ENCODE peak calls at places on chromosome 15, in four cellular contexts. F is A549; N is CD4-positive, alpha-beta T cell; L is endothelial cell of umbilical vein. P is an unnamed sample. For H3K9me3, the result is how much of the 10 kb centered on the place peaks cover.

GRCh38 chr15:44720460-44721185 is 9.3 kb downstream of the B2M start:
- DNase-seq in F (no peak), N (no peak), L (no peak), P (no peak)

GRCh38 chr15:44801368-44801767 is 65.0 kb downstream of the TRIM69 start:
- DNase-seq in L (no peak), F (no peak), N (no peak), P (no peak)

GRCh38 chr15:66165856-66166255 is 87.7 kb downstream of the MEGF11 start:
- DNase-seq in F (no peak), N (no peak), L (no peak), P (no peak)

GRCh38 chr15:94263341-94264273 is 32.2 kb downstream of the MCTP2 start:
- DNase-seq in F (no peak), L (no peak), N (no peak), P (no peak)

GRCh38 chr15:65832549-65833364 is 36.5 kb upstream of the RAB11A start:
- DNase-seq in L (peak), F (peak), N (peak), P (peak)

GRCh38 chr15:71780349-71780976 is 29.9 kb upstream of the NR2E3 start:
- DNase-seq in L (peak), N (peak), F (peak), P (peak)

GRCh38 chr15:45199136-45199810 is 11.5 kb upstream of the SHF start:
- DNase-seq in F (peak), N (no peak), L (peak), P (peak)

GRCh38 chr15:59347915-59348314 is 24.8 kb downstream of the MYO1E start:
- DNase-seq in F (no peak), N (no peak), L (no peak), P (no peak)

GRCh38 chr15:46077220-46077619 is 442.4 kb downstream of the SQOR start:
- DNase-seq in F (no peak), N (no peak), L (no peak), P (no peak)

GRCh38 chr15:84033793-84034553 is 201.6 kb upstream of the GOLGA6L4 start:
- DNase-seq in N (no peak), F (no peak), L (no peak), P (no peak)

GRCh38 chr15:76286231-76286879 is 24.9 kb downstream of the ETFA start:
- DNase-seq in L (no peak), F (no peak), N (no peak), P (peak)

GRCh38 chr15:37032091-37032775 is 68.1 kb downstream of the MEIS2 start:
- DNase-seq in L (no peak), F (no peak), N (no peak), P (no peak)

GRCh38 chr15:69861331-69862171 is 236.2 kb downstream of the TLE3 start:
- DNase-seq in L (no peak), N (no peak), F (no peak), P (no peak)

GRCh38 chr15:79595995-79596622 is 164.0 kb downstream of the MINAR1 start:
- DNase-seq in N (no peak), L (peak), F (peak), P (peak)

GRCh38 chr15:70508561-70509281 is 254.6 kb downstream of the UACA start:
- DNase-seq in F (peak), L (peak), N (no peak), P (no peak)

GRCh38 chr15:76467136-76467535 is 130.6 kb downstream of the ISL2 start:
- DNase-seq in L (no peak), N (no peak), F (no peak), P (no peak)

GRCh38 chr15:99983171-99983891 is 250.1 kb upstream of the LYSMD4 start:
- DNase-seq in L (no peak), N (no peak), F (no peak), P (no peak)

GRCh38 chr15:57425842-57426241 is 49.5 kb downstream of the CGNL1 start:
- DNase-seq in N (no peak), F (no peak), L (no peak), P (no peak)

GRCh38 chr15:69593981-69594966 is 141.7 kb downstream of the RPLP1 start:
- DNase-seq in F (peak), L (no peak), N (no peak), P (no peak)

GRCh38 chr15:96351801-96352593 is 21.5 kb downstream of the NR2F2 start:
- DNase-seq in L (peak), F (no peak), N (no peak), P (no peak)

GRCh38 chr15:66682246-66682645 is 19.8 kb upstream of the SMAD6 start:
- DNase-seq in L (no peak), F (no peak), N (no peak), P (no peak)

GRCh38 chr15:84666373-84666772 is 8.4 kb upstream of the NMB start:
- DNase-seq in N (no peak), F (no peak), L (peak), P (no peak)

GRCh38 chr15:91445701-91446100 is 345.6 kb downstream of the SV2B start:
- DNase-seq in N (no peak), L (no peak), F (no peak), P (no peak)

GRCh38 chr15:32688151-32688639 is 29.6 kb upstream of the GREM1 start:
- DNase-seq in N (no peak), F (peak), L (no peak), P (no peak)

GRCh38 chr15:48331796-48332641 is 790 bp downstream of the DUT start:
- DNase-seq in F (peak), N (peak), L (no peak), P (peak)

GRCh38 chr15:56243117-56243773 is 434 bp downstream of the RFX7 start:
- DNase-seq in F (peak), N (peak), L (peak), P (no peak)

GRCh38 chr15:101310163-101310480 is 15.1 kb upstream of the SNRPA1 start:
- DNase-seq in N (no peak), F (no peak), L (no peak), P (no peak)

GRCh38 chr15:93035953-93036810 is 52.8 kb downstream of the RGMA start:
- DNase-seq in L (peak), N (peak), F (peak), P (no peak)

GRCh38 chr15:22257668-22258401 is 177.5 kb downstream of the OR4M2 start:
- DNase-seq in F (no peak), L (no peak), N (no peak), P (no peak)

GRCh38 chr15:22257047-22257667 is 176.8 kb downstream of the OR4M2 start:
- DNase-seq in N (no peak), L (no peak), F (peak), P (no peak)

GRCh38 chr15:22251422-22251821 is 171.1 kb downstream of the OR4M2 start:
- DNase-seq in N (no peak), L (no peak), F (no peak), P (no peak)

GRCh38 chr15:22258402-22259150 is 178.2 kb downstream of the OR4M2 start:
- DNase-seq in F (peak), L (no peak), N (no peak), P (peak)

GRCh38 chr15:22253676-22254408 is 173.5 kb downstream of the OR4M2 start:
- DNase-seq in N (no peak), L (no peak), F (no peak), P (no peak)
- H3K9me3 ChIP-seq in N (under half), L (under half), F (under half), P (under half)

GRCh38 chr15:25185791-25186190 is 231.0 kb downstream of the SNRPN start:
- DNase-seq in F (no peak), L (no peak), N (no peak), P (no peak)
- H3K9me3 ChIP-seq in F (under half), L (under half), N (under half), P (under half)

GRCh38 chr15:72790302-72790955 is 6.9 kb upstream of the ADPGK start:
- DNase-seq in N (no peak), F (no peak), L (no peak), P (no peak)
- H3K9me3 ChIP-seq in N (under half), F (under half), L (under half), P (under half)

GRCh38 chr15:26806161-26806560 is 33.3 kb upstream of the GABRB3 start:
- DNase-seq in L (no peak), N (no peak), F (no peak), P (no peak)

GRCh38 chr15:26804063-26804804 is 31.4 kb upstream of the GABRB3 start:
- DNase-seq in N (no peak), L (no peak), F (no peak), P (no peak)

GRCh38 chr15:26805470-26805869 is 32.6 kb upstream of the GABRB3 start:
- DNase-seq in N (no peak), L (no peak), F (no peak), P (no peak)

GRCh38 chr15:26806574-26806973 is 33.7 kb upstream of the GABRB3 start:
- DNase-seq in N (no peak), F (no peak), L (no peak), P (no peak)

DNA sequence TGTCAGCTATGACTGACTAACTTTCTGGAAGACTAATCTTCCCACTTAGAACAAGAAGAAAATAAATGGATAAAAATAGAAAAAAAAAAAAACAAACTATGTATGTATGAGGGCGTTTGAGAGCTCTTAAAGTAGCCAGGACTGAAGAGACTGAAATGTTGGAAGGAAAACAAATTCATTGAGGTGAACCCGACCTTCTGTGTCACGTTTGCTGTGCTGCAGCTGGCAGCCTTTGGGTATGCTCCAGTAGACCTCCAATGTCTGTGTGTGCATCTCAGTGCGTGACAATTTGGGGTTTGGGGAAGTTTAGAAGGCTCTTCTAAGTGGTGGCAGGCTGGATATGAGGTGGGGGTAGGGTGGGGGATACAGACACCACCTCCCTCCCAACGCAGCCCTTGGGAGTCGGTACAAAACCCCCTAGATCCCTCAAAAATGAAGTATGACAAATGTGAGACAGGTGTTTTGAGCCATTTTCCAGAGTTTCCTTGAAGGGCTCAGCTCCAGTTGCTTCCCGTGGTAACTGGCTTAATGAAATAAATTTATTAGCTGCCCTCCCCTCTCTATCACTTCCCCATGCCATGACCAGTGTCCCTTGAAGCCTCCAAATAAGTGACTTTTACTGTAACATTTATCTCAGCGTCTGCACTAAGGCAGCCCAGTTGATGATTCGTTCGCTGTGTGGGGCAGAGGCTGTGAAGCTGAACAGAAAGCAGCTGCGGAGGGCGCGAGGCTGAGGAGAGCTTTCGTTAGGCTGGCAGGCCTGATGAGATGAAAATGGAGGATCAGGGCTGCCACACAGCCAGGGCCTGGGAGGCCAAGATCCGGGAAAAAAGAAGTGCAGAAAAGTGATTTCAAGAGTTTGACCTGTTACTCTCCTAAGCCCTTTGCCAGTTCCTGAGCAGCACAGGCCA is 34.9 kb upstream of the GABRB3 start:
- DNase-seq in L (no peak), N (no peak), F (no peak), P (no peak)
- H3K9me3 ChIP-seq in L (under half), N (under half), F (under half), P (under half)

GRCh38 chr15:74543583-74543982 is 2.6 kb downstream of the ARID3B start:
- DNase-seq in F (no peak), N (no peak), L (no peak), P (peak)
- H3K9me3 ChIP-seq in F (under half), N (under half), L (under half), P (under half)

GRCh38 chr15:17026633-17027032 is 3515.0 kb downstream of the GOLGA6L6 start:
- DNase-seq in F (no peak), L (no peak), N (no peak), P (no peak)
- H3K9me3 ChIP-seq in F (under half), L (under half), N (under half), P (under half)

P was measured in CD4-positive, alpha-beta memory T cell.